ENCODE peak calls at places on chromosomes 3 and 15, in eight cellular contexts. W is activated naive CD4-positive, alpha-beta T cell treated with anti-CD3 and anti-CD28 coated beads, Interleukin-2, amount 10 ng/mL, durations not matched to agents 7 days and 5 days; S is memory B cell; U is RKO; F is neural crest cell; K is suprapubic skin; T is left lung; Z is HFF-Myc. G is an unnamed sample.

GRCh38 chr3:188671941-188672340 is 499.8 kb upstream of the TPRG1 start:
- DNase-seq in F (no peak), K (no peak), W (no peak), S (no peak), Z (no peak), T (no peak), U (no peak), G (no peak)

GRCh38 chr3:149273096-149273751 is 51.6 kb upstream of the CP start:
- DNase-seq in U (peak; percentile 92), K (no peak), S (peak; percentile 52), T (no peak), F (peak; percentile 29), Z (peak; percentile 93), W (peak; percentile 34), G (no peak)

GRCh38 chr3:140186421-140186920 is 251.5 kb downstream of the CLSTN2 start:
- DNase-seq in K (no peak), S (no peak), U (no peak), T (no peak), W (no peak), F (no peak), Z (peak; percentile 6), G (no peak)

GRCh38 chr3:63798873-63799272 is 20.2 kb upstream of the C3orf49 start:
- DNase-seq in S (no peak), F (no peak), W (no peak), U (no peak), K (no peak), Z (no peak), T (no peak), G (no peak)

GRCh38 chr15:54150255-54150654 is 172.0 kb downstream of the UNC13C start:
- DNase-seq in W (no peak), T (no peak), Z (no peak), U (no peak), K (no peak), S (no peak), F (no peak), G (no peak)

GRCh38 chr3:105906834-105907233 is 38.0 kb upstream of the CBLB start:
- DNase-seq in U (peak; percentile 30), S (no peak), W (no peak), K (peak; percentile 77), Z (no peak), F (no peak), T (no peak), G (no peak)

GRCh38 chr3:128282392-128283196 is 129.3 kb downstream of the EEFSEC start:
- DNase-seq in S (no peak), T (no peak), W (no peak), K (peak; percentile 74), F (no peak), Z (no peak), U (no peak), G (peak; percentile 90)

GRCh38 chr3:71066849-71067261 is 516.7 kb downstream of the FOXP1 start:
- DNase-seq in W (peak; percentile 49), Z (no peak), S (no peak), F (no peak), K (no peak), T (no peak), U (no peak), G (no peak)

GRCh38 chr15:91919014-91919534 is 65.6 kb downstream of the SLCO3A1 start:
- DNase-seq in U (no peak), T (no peak), K (no peak), F (no peak), W (no peak), S (no peak), Z (no peak), G (no peak)

GRCh38 chr15:78308422-78309021 is 9.1 kb upstream of the SKIC8 start:
- DNase-seq in S (peak; percentile 9), Z (no peak), K (peak; percentile 82), W (peak; percentile 71), T (peak; percentile 56), U (peak; percentile 60), F (peak; percentile 89), G (peak; percentile 51)

GRCh38 chr15:96327155-96327741 is 3.3 kb upstream of the NR2F2 start:
- DNase-seq in F (no peak), S (no peak), U (peak; percentile 89), Z (peak; percentile 86), T (no peak), K (no peak), W (no peak), G (no peak)

GRCh38 chr3:56131976-56132590 is 336.2 kb downstream of the ERC2 start:
- DNase-seq in T (peak; percentile 39), W (no peak), U (peak; percentile 84), Z (peak; percentile 69), F (no peak), S (no peak), K (no peak), G (no peak)

GRCh38 chr3:11498646-11499045 is 145.1 kb downstream of the VGLL4 start:
- DNase-seq in K (no peak), F (no peak), Z (no peak), W (no peak), U (no peak), T (peak; percentile 53), S (no peak), G (peak; percentile 84)

GRCh38 chr3:50156991-50157493 is 1.9 kb downstream of the SEMA3F start:
- DNase-seq in T (no peak), F (no peak), Z (no peak), W (no peak), U (no peak), S (no peak), K (no peak), G (no peak)

GRCh38 chr15:60751985-60752952 is 273.3 kb upstream of the ICE2 start:
- DNase-seq in U (no peak), F (no peak), T (no peak), Z (no peak), S (no peak), W (no peak), K (no peak), G (peak; percentile 54)

GRCh38 chr3:156158656-156159295 is 38.4 kb downstream of the KCNAB1 start:
- DNase-seq in Z (no peak), S (no peak), U (no peak), T (no peak), F (no peak), K (no peak), W (no peak), G (no peak)

GRCh38 chr3:193451881-193452280 is 73.3 kb upstream of the ATP13A5 start:
- DNase-seq in T (no peak), W (no peak), Z (no peak), F (no peak), U (no peak), S (no peak), K (no peak), G (no peak)

GRCh38 chr3:16055606-16056209 is 118.8 kb upstream of the GALNT15 start:
- DNase-seq in F (no peak), K (no peak), S (no peak), W (no peak), Z (no peak), U (no peak), T (no peak), G (no peak)

GRCh38 chr3:94061297-94061696 is 1.4 kb downstream of the DHFR2 start:
- DNase-seq in S (no peak), T (no peak), F (no peak), U (no peak), K (no peak), W (no peak), Z (no peak), G (no peak)

GRCh38 chr15:97902140-97902780 is 58.2 kb upstream of the ARRDC4 start:
- DNase-seq in W (no peak), Z (no peak), S (no peak), K (no peak), F (no peak), U (peak; percentile 40), T (no peak), G (no peak)

GRCh38 chr3:109338322-109338721 is 976 bp upstream of the DPPA4 start:
- DNase-seq in Z (no peak), S (no peak), K (no peak), W (no peak), U (no peak), F (no peak), T (no peak), G (no peak)

GRCh38 chr15:38084289-38084688 is 149.8 kb downstream of the TMCO5A start:
- DNase-seq in U (no peak), F (no peak), W (no peak), T (no peak), S (no peak), Z (no peak), K (no peak), G (no peak)

GRCh38 chr3:98726084-98726483 is 37.1 kb upstream of the ST3GAL6 start:
- DNase-seq in W (no peak), Z (no peak), T (no peak), U (no peak), S (no peak), F (no peak), K (no peak), G (no peak)

GRCh38 chr3:183924956-183925355 is 40.3 kb upstream of the PARL start:
- DNase-seq in T (no peak), Z (no peak), U (peak; percentile 31), S (no peak), W (no peak), K (no peak), F (no peak), G (no peak)

GRCh38 chr3:43185656-43186375 is 79.9 kb upstream of the POMGNT2 start:
- DNase-seq in W (no peak), T (no peak), S (no peak), U (no peak), K (no peak), Z (no peak), F (no peak), G (no peak)

GRCh38 chr3:188196232-188196990 is 42.5 kb downstream of the LPP start:
- DNase-seq in K (no peak), S (no peak), W (no peak), Z (no peak), T (no peak), F (no peak), U (no peak), G (no peak)

GRCh38 chr3:193828477-193828876 is 235.5 kb downstream of the OPA1 start:
- DNase-seq in U (no peak), T (no peak), S (no peak), K (no peak), Z (no peak), W (no peak), F (no peak), G (peak; percentile 58)

GRCh38 chr3:186476044-186476468 is 68.1 kb downstream of the CRYGS start:
- DNase-seq in W (no peak), Z (peak; percentile 7), S (no peak), F (no peak), U (no peak), T (no peak), K (no peak), G (no peak)

GRCh38 chr15:66614456-66615174 is 48.8 kb upstream of the LCTL start:
- DNase-seq in F (no peak), S (no peak), W (no peak), T (no peak), K (no peak), U (no peak), Z (no peak), G (no peak)

GRCh38 chr3:147730311-147730710 is 321.1 kb downstream of the ZIC1 start:
- DNase-seq in K (no peak), T (no peak), W (no peak), F (no peak), U (no peak), Z (no peak), S (no peak), G (no peak)

GRCh38 chr3:117600112-117600511 is 890.5 kb downstream of the TUSC7 start:
- DNase-seq in F (no peak), T (peak; percentile 32), Z (no peak), U (no peak), K (no peak), W (no peak), S (no peak), G (peak; percentile 36)

GRCh38 chr3:142844339-142844977 is 44.4 kb downstream of the PCOLCE2 start:
- DNase-seq in S (no peak), W (no peak), Z (no peak), T (no peak), K (no peak), F (no peak), U (peak; percentile 91), G (no peak)

GRCh38 chr3:71968491-71968890 is 183.5 kb upstream of the PROK2 start:
- DNase-seq in S (no peak), U (no peak), W (no peak), F (no peak), K (no peak), Z (no peak), T (no peak), G (no peak)

GRCh38 chr3:13088020-13089006 is 15.1 kb upstream of the IQSEC1 start:
- DNase-seq in T (no peak), S (peak; percentile 54), U (no peak), W (no peak), Z (no peak), F (no peak), K (no peak), G (no peak)